ENCODE peak calls at places on chromosomes 13 and 19, in seven cellular contexts. One of them, this sample, is unnamed.

GRCh38 chr13:27158335-27158734 is 13.3 kb downstream of the USP12 start:
- DNase-seq in tibial nerve: no peak
- DNase-seq in CD8-positive, alpha-beta T cell: no peak
- DNase-seq in PC-9: no peak
- DNase-seq in mammary epithelial cell: no peak
- DNase-seq in thyroid gland: no peak
- DNase-seq in neural progenitor cell: no peak
- DNase-seq in this sample: no peak

GRCh38 chr13:112752711-112753541 is 63.1 kb downstream of the ATP11A start:
- DNase-seq in tibial nerve: no peak
- DNase-seq in CD8-positive, alpha-beta T cell: no peak
- DNase-seq in PC-9: no peak
- DNase-seq in mammary epithelial cell: peak; percentile 48
- DNase-seq in thyroid gland: no peak
- DNase-seq in neural progenitor cell: no peak
- DNase-seq in this sample: no peak

GRCh38 chr19:18503971-18504885 is 17.6 kb downstream of the ELL start:
- DNase-seq in tibial nerve: no peak
- DNase-seq in CD8-positive, alpha-beta T cell: no peak
- DNase-seq in PC-9: no peak
- DNase-seq in mammary epithelial cell: no peak
- DNase-seq in thyroid gland: no peak
- DNase-seq in neural progenitor cell: no peak
- DNase-seq in this sample: no peak

GRCh38 chr19:10368101-10368803 is 12.1 kb downstream of the TYK2 start:
- DNase-seq in tibial nerve: no peak
- DNase-seq in CD8-positive, alpha-beta T cell: no peak
- DNase-seq in PC-9: no peak
- DNase-seq in mammary epithelial cell: no peak
- DNase-seq in thyroid gland: no peak
- DNase-seq in neural progenitor cell: no peak
- DNase-seq in this sample: no peak

GRCh38 chr19:37506387-37507166 is at the start of gene ZNF793:
- DNase-seq in tibial nerve: peak; percentile 57
- DNase-seq in CD8-positive, alpha-beta T cell: peak; percentile 78
- DNase-seq in PC-9: peak; percentile 75
- DNase-seq in mammary epithelial cell: peak; percentile 90
- DNase-seq in thyroid gland: peak; percentile 89
- DNase-seq in neural progenitor cell: peak; percentile 90
- DNase-seq in this sample: peak; percentile 69

GRCh38 chr19:20367811-20368294 is 197.7 kb downstream of the ZNF737 start:
- DNase-seq in tibial nerve: no peak
- DNase-seq in CD8-positive, alpha-beta T cell: no peak
- DNase-seq in PC-9: no peak
- DNase-seq in mammary epithelial cell: no peak
- DNase-seq in thyroid gland: peak; percentile 78
- DNase-seq in neural progenitor cell: peak; percentile 71
- DNase-seq in this sample: no peak

GRCh38 chr19:41691268-41691970 is 3.3 kb upstream of the CEACAM7 start:
- DNase-seq in tibial nerve: no peak
- DNase-seq in CD8-positive, alpha-beta T cell: peak; percentile 27
- DNase-seq in PC-9: no peak
- DNase-seq in mammary epithelial cell: no peak
- DNase-seq in thyroid gland: no peak
- DNase-seq in neural progenitor cell: no peak
- DNase-seq in this sample: no peak

GRCh38 chr19:11596156-11596555 is 1.1 kb upstream of the ZNF627 start:
- DNase-seq in tibial nerve: no peak
- DNase-seq in CD8-positive, alpha-beta T cell: no peak
- DNase-seq in PC-9: no peak
- DNase-seq in mammary epithelial cell: no peak
- DNase-seq in thyroid gland: no peak
- DNase-seq in neural progenitor cell: no peak
- DNase-seq in this sample: no peak

GRCh38 chr13:49651775-49652690 is 23.7 kb downstream of the ARL11 start:
- DNase-seq in tibial nerve: no peak
- DNase-seq in CD8-positive, alpha-beta T cell: no peak
- DNase-seq in PC-9: no peak
- DNase-seq in mammary epithelial cell: no peak
- DNase-seq in thyroid gland: no peak
- DNase-seq in neural progenitor cell: no peak
- DNase-seq in this sample: no peak

GRCh38 chr19:4075373-4075772 is 8.7 kb upstream of the ZBTB7A start:
- DNase-seq in tibial nerve: no peak
- DNase-seq in CD8-positive, alpha-beta T cell: no peak
- DNase-seq in PC-9: no peak
- DNase-seq in mammary epithelial cell: no peak
- DNase-seq in thyroid gland: no peak
- DNase-seq in neural progenitor cell: no peak
- DNase-seq in this sample: peak; percentile 34

GRCh38 chr13:47087841-47088240 is 191.0 kb upstream of the HTR2A start:
- DNase-seq in tibial nerve: no peak
- DNase-seq in CD8-positive, alpha-beta T cell: no peak
- DNase-seq in PC-9: no peak
- DNase-seq in mammary epithelial cell: no peak
- DNase-seq in thyroid gland: no peak
- DNase-seq in neural progenitor cell: no peak
- DNase-seq in this sample: peak; percentile 63

GRCh38 chr19:48332662-48333466 is 7.5 kb downstream of the EMP3 start:
- DNase-seq in tibial nerve: peak; percentile 89
- DNase-seq in CD8-positive, alpha-beta T cell: peak; percentile 94
- DNase-seq in PC-9: peak; percentile 100
- DNase-seq in mammary epithelial cell: peak; percentile 100
- DNase-seq in thyroid gland: peak; percentile 96
- DNase-seq in neural progenitor cell: peak; percentile 90
- DNase-seq in this sample: peak; percentile 98

GRCh38 chr13:109610517-109610916 is 175.9 kb downstream of the IRS2 start:
- DNase-seq in tibial nerve: peak; percentile 8
- DNase-seq in CD8-positive, alpha-beta T cell: peak; percentile 29
- DNase-seq in PC-9: peak; percentile 26
- DNase-seq in mammary epithelial cell: no peak
- DNase-seq in thyroid gland: peak; percentile 26
- DNase-seq in neural progenitor cell: peak; percentile 50
- DNase-seq in this sample: no peak

GRCh38 chr19:15991602-15992001 is 42.8 kb downstream of the OR10H4 start:
- DNase-seq in tibial nerve: no peak
- DNase-seq in CD8-positive, alpha-beta T cell: no peak
- DNase-seq in PC-9: no peak
- DNase-seq in mammary epithelial cell: no peak
- DNase-seq in thyroid gland: no peak
- DNase-seq in neural progenitor cell: no peak
- DNase-seq in this sample: no peak

GRCh38 chr19:33804021-33804799 is 7.5 kb downstream of the KCTD15 start:
- DNase-seq in tibial nerve: peak; percentile 31
- DNase-seq in CD8-positive, alpha-beta T cell: no peak
- DNase-seq in PC-9: no peak
- DNase-seq in mammary epithelial cell: peak; percentile 15
- DNase-seq in thyroid gland: peak; percentile 81
- DNase-seq in neural progenitor cell: no peak
- DNase-seq in this sample: peak; percentile 79
- H3K36me3 ChIP-seq in tibial nerve: peaks cover 80% of the 10 kb centered on the region
- H3K36me3 ChIP-seq in CD8-positive, alpha-beta T cell: no peaks in the 10 kb centered on the region
- H3K36me3 ChIP-seq in PC-9: peaks cover 11% of the 10 kb centered on the region
- H3K36me3 ChIP-seq in mammary epithelial cell: peaks cover 2% of the 10 kb centered on the region
- H3K36me3 ChIP-seq in thyroid gland: peaks cover 14% of the 10 kb centered on the region
- H3K36me3 ChIP-seq in neural progenitor cell: no peaks in the 10 kb centered on the region
- H3K36me3 ChIP-seq in this sample: peaks cover 61% of the 10 kb centered on the region

DNA sequence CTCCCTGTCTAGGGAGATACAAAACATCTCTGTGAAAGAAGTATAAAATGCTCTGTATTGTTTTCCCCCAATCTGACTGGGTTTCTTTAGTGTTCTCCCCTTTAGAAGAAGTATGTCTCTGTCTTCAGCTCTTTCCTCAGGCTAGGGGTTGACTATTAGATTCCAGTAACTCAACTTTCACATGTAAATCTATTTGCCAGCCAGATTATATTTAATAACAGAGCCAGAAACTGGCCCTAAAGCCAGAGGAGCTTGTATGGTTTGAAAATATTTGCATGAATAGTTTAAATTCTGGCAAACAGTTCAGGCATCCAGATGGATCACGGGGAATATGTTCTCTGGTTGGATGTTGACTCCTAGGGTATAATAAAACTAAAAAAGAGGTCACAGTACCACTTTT is 22.3 kb upstream of the CYSLTR2 start:
- DNase-seq in tibial nerve: no peak
- DNase-seq in CD8-positive, alpha-beta T cell: no peak
- DNase-seq in PC-9: no peak
- DNase-seq in mammary epithelial cell: no peak
- DNase-seq in thyroid gland: no peak
- DNase-seq in neural progenitor cell: no peak
- DNase-seq in this sample: no peak
- TF ChIP-seq CTCF in tibial nerve: no peak
- TF ChIP-seq CTCF in CD8-positive, alpha-beta T cell: no peak
- TF ChIP-seq CTCF in PC-9: no peak
- TF ChIP-seq CTCF in mammary epithelial cell: no peak
- TF ChIP-seq CTCF in thyroid gland: no peak
- TF ChIP-seq CTCF in neural progenitor cell: no peak
- TF ChIP-seq CTCF in this sample: no peak

GRCh38 chr19:5220866-5221265 is 119.7 kb downstream of the PTPRS start:
- DNase-seq in tibial nerve: no peak
- DNase-seq in CD8-positive, alpha-beta T cell: no peak
- DNase-seq in PC-9: no peak
- DNase-seq in mammary epithelial cell: no peak
- DNase-seq in thyroid gland: no peak
- DNase-seq in neural progenitor cell: no peak
- DNase-seq in this sample: no peak
- H3K36me3 ChIP-seq in tibial nerve: peaks cover 94% of the 10 kb centered on the region
- H3K36me3 ChIP-seq in CD8-positive, alpha-beta T cell: no peaks in the 10 kb centered on the region
- H3K36me3 ChIP-seq in PC-9: no peaks in the 10 kb centered on the region
- H3K36me3 ChIP-seq in mammary epithelial cell: no peaks in the 10 kb centered on the region
- H3K36me3 ChIP-seq in thyroid gland: peaks cover 58% of the 10 kb centered on the region
- H3K36me3 ChIP-seq in neural progenitor cell: peaks cover 10% of the 10 kb centered on the region
- H3K36me3 ChIP-seq in this sample: peaks cover 52% of the 10 kb centered on the region

GRCh38 chr13:101035119-101035620 is 360.6 kb upstream of the TMTC4 start:
- DNase-seq in tibial nerve: no peak
- DNase-seq in CD8-positive, alpha-beta T cell: no peak
- DNase-seq in PC-9: no peak
- DNase-seq in mammary epithelial cell: no peak
- DNase-seq in thyroid gland: no peak
- DNase-seq in neural progenitor cell: no peak
- DNase-seq in this sample: no peak
- TF ChIP-seq CTCF in tibial nerve: no peak
- TF ChIP-seq CTCF in CD8-positive, alpha-beta T cell: no peak
- TF ChIP-seq CTCF in PC-9: no peak
- TF ChIP-seq CTCF in mammary epithelial cell: no peak
- TF ChIP-seq CTCF in thyroid gland: no peak
- TF ChIP-seq CTCF in neural progenitor cell: no peak
- TF ChIP-seq CTCF in this sample: no peak

DNA sequence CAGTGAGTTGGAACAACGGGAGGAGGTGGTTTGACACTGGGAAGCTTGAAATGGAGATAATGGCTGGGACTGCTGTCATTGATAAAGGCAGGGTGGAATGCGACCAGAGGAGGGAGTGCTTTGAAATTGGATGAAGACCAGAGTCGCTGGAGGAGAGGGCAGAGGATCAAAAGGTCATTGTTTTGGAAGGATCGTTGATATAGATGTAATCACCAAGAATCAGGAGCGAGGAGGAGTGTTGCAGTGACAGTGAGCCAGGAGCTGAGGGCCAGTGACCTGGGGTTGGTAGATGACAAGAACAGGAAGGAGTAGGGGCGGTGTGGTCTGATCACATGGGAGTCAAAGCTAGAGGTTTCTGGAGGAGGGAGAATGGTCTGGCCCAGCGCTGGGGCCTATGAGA is 25.3 kb downstream of the TM9SF2 start:
- DNase-seq in tibial nerve: no peak
- DNase-seq in CD8-positive, alpha-beta T cell: no peak
- DNase-seq in PC-9: no peak
- DNase-seq in mammary epithelial cell: no peak
- DNase-seq in thyroid gland: no peak
- DNase-seq in neural progenitor cell: peak; percentile 5
- DNase-seq in this sample: no peak
- H3K36me3 ChIP-seq in tibial nerve: peaks cover 70% of the 10 kb centered on the region
- H3K36me3 ChIP-seq in CD8-positive, alpha-beta T cell: peaks cover 32% of the 10 kb centered on the region
- H3K36me3 ChIP-seq in PC-9: peaks cover 17% of the 10 kb centered on the region
- H3K36me3 ChIP-seq in mammary epithelial cell: peaks cover 15% of the 10 kb centered on the region
- H3K36me3 ChIP-seq in thyroid gland: peaks cover 12% of the 10 kb centered on the region
- H3K36me3 ChIP-seq in neural progenitor cell: peaks cover 9% of the 10 kb centered on the region
- H3K36me3 ChIP-seq in this sample: peaks cover 10% of the 10 kb centered on the region

This sample was measured in brain microvascular endothelial cell.